ENCODE peak calls at places on chromosomes 4 and X, in seven cellular contexts. One of them, this sample, is unnamed.

GRCh38 chr4:3252831-3253641 is 4.1 kb downstream of the MSANTD1 start:
- DNase-seq in HCT116: no peak
- DNase-seq in K562: no peak
- DNase-seq in HepG2: no peak
- DNase-seq in SK-N-SH: no peak
- DNase-seq in H1: no peak
- DNase-seq in endothelial cell of umbilical vein: no peak
- DNase-seq in this sample: no peak

GRCh38 chr4:185793716-185794115 is 18.3 kb downstream of the SORBS2 start:
- DNase-seq in K562: no peak
- DNase-seq in HepG2: no peak
- DNase-seq in H1: no peak
- DNase-seq in HCT116: no peak
- DNase-seq in endothelial cell of umbilical vein: no peak
- DNase-seq in SK-N-SH: no peak
- DNase-seq in this sample: no peak

GRCh38 chr4:172619218-172619617 is 549.4 kb upstream of the GALNT7 start:
- DNase-seq in endothelial cell of umbilical vein: no peak
- DNase-seq in HCT116: no peak
- DNase-seq in SK-N-SH: no peak
- DNase-seq in K562: no peak
- DNase-seq in H1: no peak
- DNase-seq in HepG2: no peak
- DNase-seq in this sample: no peak

GRCh38 chrX:131895002-131895401 is 128.1 kb upstream of the STK26 start:
- DNase-seq in K562: no peak
- DNase-seq in HCT116: no peak
- DNase-seq in endothelial cell of umbilical vein: no peak
- DNase-seq in HepG2: no peak
- DNase-seq in SK-N-SH: no peak
- DNase-seq in H1: no peak
- DNase-seq in this sample: no peak

GRCh38 chr4:40210776-40211175 is 13.9 kb downstream of the RHOH start:
- DNase-seq in HepG2: no peak
- DNase-seq in endothelial cell of umbilical vein: no peak
- DNase-seq in HCT116: no peak
- DNase-seq in H1: no peak
- DNase-seq in SK-N-SH: no peak
- DNase-seq in K562: no peak
- DNase-seq in this sample: no peak

GRCh38 chrX:14832151-14832550 is 40.7 kb downstream of the FANCB start:
- DNase-seq in HCT116: no peak
- DNase-seq in H1: no peak
- DNase-seq in endothelial cell of umbilical vein: no peak
- DNase-seq in SK-N-SH: no peak
- DNase-seq in K562: no peak
- DNase-seq in HepG2: no peak
- DNase-seq in this sample: no peak

GRCh38 chr4:174256277-174256713 is 27.2 kb downstream of the FBXO8 start:
- DNase-seq in HCT116: no peak
- DNase-seq in K562: no peak
- DNase-seq in endothelial cell of umbilical vein: peak
- DNase-seq in H1: no peak
- DNase-seq in SK-N-SH: no peak
- DNase-seq in HepG2: no peak
- DNase-seq in this sample: no peak

GRCh38 chrX:97400492-97400891 is 516.8 kb downstream of the RPA4 start:
- DNase-seq in H1: no peak
- DNase-seq in endothelial cell of umbilical vein: no peak
- DNase-seq in SK-N-SH: no peak
- DNase-seq in HCT116: no peak
- DNase-seq in HepG2: no peak
- DNase-seq in K562: no peak
- DNase-seq in this sample: no peak

GRCh38 chr4:16952462-16952871 is 54.0 kb upstream of the LDB2 start:
- DNase-seq in K562: no peak
- DNase-seq in SK-N-SH: peak
- DNase-seq in HepG2: no peak
- DNase-seq in H1: no peak
- DNase-seq in endothelial cell of umbilical vein: peak
- DNase-seq in HCT116: no peak
- DNase-seq in this sample: peak

GRCh38 chr4:112952301-112952700 is 97.2 kb upstream of the ANK2 start:
- DNase-seq in endothelial cell of umbilical vein: no peak
- DNase-seq in SK-N-SH: no peak
- DNase-seq in K562: no peak
- DNase-seq in H1: no peak
- DNase-seq in HCT116: no peak
- DNase-seq in HepG2: no peak
- DNase-seq in this sample: no peak

GRCh38 chr4:76744253-76744921 is 153.6 kb downstream of the SOWAHB start:
- DNase-seq in HCT116: no peak
- DNase-seq in H1: no peak
- DNase-seq in SK-N-SH: no peak
- DNase-seq in endothelial cell of umbilical vein: peak
- DNase-seq in HepG2: no peak
- DNase-seq in K562: no peak
- DNase-seq in this sample: no peak

GRCh38 chr4:18840499-18840898 is 818.9 kb upstream of the LCORL start:
- DNase-seq in SK-N-SH: no peak
- DNase-seq in H1: no peak
- DNase-seq in endothelial cell of umbilical vein: no peak
- DNase-seq in HepG2: no peak
- DNase-seq in K562: no peak
- DNase-seq in HCT116: no peak
- DNase-seq in this sample: no peak

GRCh38 chr4:158938462-158939044 is 164.3 kb upstream of the RAPGEF2 start:
- DNase-seq in H1: no peak
- DNase-seq in SK-N-SH: no peak
- DNase-seq in HCT116: no peak
- DNase-seq in K562: no peak
- DNase-seq in endothelial cell of umbilical vein: no peak
- DNase-seq in HepG2: no peak
- DNase-seq in this sample: no peak

GRCh38 chr4:2936773-2937145 is 26.4 kb downstream of the NOP14 start:
- DNase-seq in HCT116: no peak
- DNase-seq in H1: no peak
- DNase-seq in K562: no peak
- DNase-seq in HepG2: no peak
- DNase-seq in SK-N-SH: no peak
- DNase-seq in endothelial cell of umbilical vein: no peak
- DNase-seq in this sample: no peak

GRCh38 chrX:119155416-119156035 is 27.9 kb upstream of the KIAA1210 start:
- DNase-seq in endothelial cell of umbilical vein: peak
- DNase-seq in H1: no peak
- DNase-seq in HCT116: no peak
- DNase-seq in K562: no peak
- DNase-seq in SK-N-SH: no peak
- DNase-seq in HepG2: no peak
- DNase-seq in this sample: no peak

GRCh38 chr4:1253831-1254230 is 4.9 kb upstream of the CTBP1 start:
- DNase-seq in endothelial cell of umbilical vein: no peak
- DNase-seq in H1: no peak
- DNase-seq in SK-N-SH: no peak
- DNase-seq in HepG2: no peak
- DNase-seq in K562: no peak
- DNase-seq in HCT116: no peak
- DNase-seq in this sample: no peak

GRCh38 chr4:1294424-1294823 is 4.7 kb downstream of the MAEA start:
- DNase-seq in SK-N-SH: no peak
- DNase-seq in H1: no peak
- DNase-seq in K562: no peak
- DNase-seq in endothelial cell of umbilical vein: no peak
- DNase-seq in HCT116: no peak
- DNase-seq in HepG2: no peak
- DNase-seq in this sample: no peak

GRCh38 chr4:6032249-6033244 is 14.3 kb upstream of the C4orf50 start:
- DNase-seq in K562: no peak
- DNase-seq in HepG2: no peak
- DNase-seq in SK-N-SH: no peak
- DNase-seq in endothelial cell of umbilical vein: no peak
- DNase-seq in H1: no peak
- DNase-seq in HCT116: no peak
- DNase-seq in this sample: no peak

GRCh38 chr4:182339246-182339645 is 96.0 kb downstream of the TENM3 start:
- DNase-seq in HepG2: no peak
- DNase-seq in endothelial cell of umbilical vein: no peak
- DNase-seq in HCT116: no peak
- DNase-seq in SK-N-SH: no peak
- DNase-seq in K562: no peak
- DNase-seq in H1: no peak
- DNase-seq in this sample: no peak

GRCh38 chr4:24273148-24273547 is 311.2 kb downstream of the DHX15 start:
- DNase-seq in K562: no peak
- DNase-seq in SK-N-SH: no peak
- DNase-seq in endothelial cell of umbilical vein: no peak
- DNase-seq in HCT116: no peak
- DNase-seq in H1: no peak
- DNase-seq in HepG2: no peak
- DNase-seq in this sample: no peak

GRCh38 chrX:11111947-11112346 is 815 bp downstream of the HCCS start:
- DNase-seq in HepG2: no peak
- DNase-seq in H1: no peak
- DNase-seq in endothelial cell of umbilical vein: no peak
- DNase-seq in K562: no peak
- DNase-seq in SK-N-SH: no peak
- DNase-seq in HCT116: no peak
- DNase-seq in this sample: no peak

GRCh38 chr4:147194107-147194506 is 248.4 kb upstream of the TTC29 start:
- DNase-seq in K562: no peak
- DNase-seq in HCT116: no peak
- DNase-seq in H1: no peak
- DNase-seq in endothelial cell of umbilical vein: peak
- DNase-seq in SK-N-SH: no peak
- DNase-seq in HepG2: no peak
- DNase-seq in this sample: no peak

GRCh38 chr4:147195386-147195785 is 249.7 kb upstream of the TTC29 start:
- DNase-seq in endothelial cell of umbilical vein: no peak
- DNase-seq in HCT116: no peak
- DNase-seq in K562: no peak
- DNase-seq in SK-N-SH: no peak
- DNase-seq in H1: no peak
- DNase-seq in HepG2: no peak
- DNase-seq in this sample: no peak

GRCh38 chr4:147194604-147195003 is 248.9 kb upstream of the TTC29 start:
- DNase-seq in HCT116: no peak
- DNase-seq in K562: no peak
- DNase-seq in HepG2: no peak
- DNase-seq in SK-N-SH: no peak
- DNase-seq in H1: no peak
- DNase-seq in endothelial cell of umbilical vein: no peak
- DNase-seq in this sample: no peak

GRCh38 chr4:147198411-147199051 is 252.9 kb upstream of the TTC29 start:
- DNase-seq in endothelial cell of umbilical vein: peak
- DNase-seq in K562: no peak
- DNase-seq in H1: no peak
- DNase-seq in HCT116: no peak
- DNase-seq in HepG2: no peak
- DNase-seq in SK-N-SH: no peak
- DNase-seq in this sample: no peak

DNA sequence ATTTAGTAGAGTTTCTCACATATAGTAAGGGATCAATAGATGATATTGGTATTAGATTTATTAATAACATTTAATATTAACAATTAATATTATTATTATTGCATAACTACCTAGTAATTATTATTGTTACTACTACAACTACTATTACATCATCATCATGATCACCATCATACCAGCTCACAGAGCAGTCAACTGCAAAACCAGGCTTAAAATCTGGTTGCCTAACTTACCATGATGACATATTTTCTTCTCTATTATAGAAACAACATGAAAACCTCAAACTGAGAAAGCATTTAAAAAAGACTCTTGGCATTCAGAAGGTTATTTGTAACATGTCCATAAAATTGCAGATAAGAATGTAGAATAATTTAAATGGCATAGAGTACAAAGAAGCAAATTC is 247.0 kb upstream of the TTC29 start:
- DNase-seq in HCT116: no peak
- DNase-seq in K562: no peak
- DNase-seq in SK-N-SH: no peak
- DNase-seq in endothelial cell of umbilical vein: no peak
- DNase-seq in H1: no peak
- DNase-seq in HepG2: no peak
- DNase-seq in this sample: no peak
- H3K9ac ChIP-seq in HCT116: no peak
- H3K9ac ChIP-seq in K562: no peak
- H3K9ac ChIP-seq in SK-N-SH: no peak
- H3K9ac ChIP-seq in endothelial cell of umbilical vein: no peak
- H3K9ac ChIP-seq in H1: no peak
- H3K9ac ChIP-seq in HepG2: no peak
- H3K9ac ChIP-seq in this sample: no peak

GRCh38 chr4:122863626-122864025 is 37.0 kb downstream of the FGF2 start:
- DNase-seq in HepG2: no peak
- DNase-seq in H1: no peak
- DNase-seq in SK-N-SH: peak
- DNase-seq in HCT116: no peak
- DNase-seq in K562: no peak
- DNase-seq in endothelial cell of umbilical vein: no peak
- DNase-seq in this sample: no peak
- TF ChIP-seq POLR2AphosphoS5 in HepG2: no peak
- TF ChIP-seq POLR2AphosphoS5 in H1: no peak
- TF ChIP-seq POLR2AphosphoS5 in SK-N-SH: no peak
- TF ChIP-seq POLR2AphosphoS5 in HCT116: no peak
- TF ChIP-seq POLR2AphosphoS5 in K562: no peak
- TF ChIP-seq POLR2AphosphoS5 in endothelial cell of umbilical vein: no peak
- TF ChIP-seq POLR2AphosphoS5 in this sample: no peak

DNA sequence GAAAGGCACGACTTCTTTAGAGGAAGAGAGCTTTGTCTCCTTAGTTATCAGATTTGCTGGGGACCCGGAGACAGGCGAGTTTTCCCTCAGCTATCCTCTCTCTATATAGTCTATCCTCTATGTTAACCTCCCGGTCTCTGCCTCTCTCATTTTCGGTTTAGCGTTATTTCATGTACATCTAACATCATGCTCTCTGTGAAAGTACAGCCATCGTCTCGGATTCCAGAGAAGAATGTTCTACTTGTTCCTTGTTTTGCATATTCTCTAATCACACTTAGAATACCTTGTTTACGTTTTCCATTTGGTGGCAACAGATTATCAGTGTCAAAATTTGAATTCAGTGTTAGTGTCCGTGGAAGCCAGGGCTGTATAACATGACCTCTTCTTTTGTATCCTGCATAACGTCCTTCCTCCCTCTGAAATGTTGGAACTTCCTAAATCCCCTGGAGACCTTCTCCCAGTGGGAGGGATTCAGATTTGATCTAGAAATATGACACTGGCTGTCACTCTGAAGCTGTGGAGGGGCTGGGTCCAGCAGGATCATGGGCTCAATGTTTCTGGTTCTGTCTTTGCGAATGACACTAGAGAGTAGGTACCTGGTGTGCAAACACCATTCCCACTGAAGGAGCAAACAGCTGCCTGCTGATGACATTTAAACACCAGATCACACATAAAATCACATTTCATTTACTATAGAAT is 725 bp upstream of the CXCL3 start:
- DNase-seq in endothelial cell of umbilical vein: peak
- DNase-seq in K562: no peak
- DNase-seq in H1: no peak
- DNase-seq in SK-N-SH: peak
- DNase-seq in HepG2: no peak
- DNase-seq in HCT116: no peak
- DNase-seq in this sample: no peak
- H3K4me3 ChIP-seq in endothelial cell of umbilical vein: peak
- H3K4me3 ChIP-seq in K562: peak
- H3K4me3 ChIP-seq in H1: peak
- H3K4me3 ChIP-seq in SK-N-SH: peak
- H3K4me3 ChIP-seq in HepG2: no peak
- H3K4me3 ChIP-seq in HCT116: peak
- H3K4me3 ChIP-seq in this sample: peak

GRCh38 chr4:38411092-38411491 is 252.9 kb upstream of the KLF3 start:
- DNase-seq in HCT116: no peak
- DNase-seq in HepG2: no peak
- DNase-seq in SK-N-SH: no peak
- DNase-seq in H1: no peak
- DNase-seq in endothelial cell of umbilical vein: no peak
- DNase-seq in K562: no peak
- DNase-seq in this sample: no peak
- H3K9ac ChIP-seq in HCT116: no peak
- H3K9ac ChIP-seq in HepG2: no peak
- H3K9ac ChIP-seq in SK-N-SH: no peak
- H3K9ac ChIP-seq in H1: no peak
- H3K9ac ChIP-seq in endothelial cell of umbilical vein: no peak
- H3K9ac ChIP-seq in K562: no peak
- H3K9ac ChIP-seq in this sample: no peak

This sample was measured in SK-N-MC.